ENCODE peak calls at places on chromosomes 7 and 10, in six cellular contexts. One of them, this sample, is unnamed.

GRCh38 chr7:116211913-116212596 is 1.7 kb downstream of the TES start:
- DNase-seq in stimulated activated CD8-positive, alpha-beta memory T cell treated with anti-CD3 and anti-CD28 coated beads, Interleukin-12 subunit alpha, Interleukin-12 subunit beta, amount 100 ng/mL, for 4 hours: no peak
- DNase-seq in posterior vena cava: no peak
- DNase-seq in activated CD4-positive, alpha-beta T cell treated with anti-CD3 and anti-CD28 coated beads, Interleukin-2, amount 50 U/mL, for 1 hour: no peak
- DNase-seq in NCI-H1092: no peak
- DNase-seq in WERI-Rb-1: no peak
- DNase-seq in this sample: no peak

GRCh38 chr7:96045181-96045580 is 272.8 kb downstream of the DYNC1I1 start:
- DNase-seq in stimulated activated CD8-positive, alpha-beta memory T cell treated with anti-CD3 and anti-CD28 coated beads, Interleukin-12 subunit alpha, Interleukin-12 subunit beta, amount 100 ng/mL, for 4 hours: no peak
- DNase-seq in posterior vena cava: no peak
- DNase-seq in activated CD4-positive, alpha-beta T cell treated with anti-CD3 and anti-CD28 coated beads, Interleukin-2, amount 50 U/mL, for 1 hour: no peak
- DNase-seq in NCI-H1092: no peak
- DNase-seq in WERI-Rb-1: no peak
- DNase-seq in this sample: no peak

GRCh38 chr7:104976966-104977636 is 36.9 kb upstream of the KMT2E start:
- DNase-seq in stimulated activated CD8-positive, alpha-beta memory T cell treated with anti-CD3 and anti-CD28 coated beads, Interleukin-12 subunit alpha, Interleukin-12 subunit beta, amount 100 ng/mL, for 4 hours: no peak
- DNase-seq in posterior vena cava: no peak
- DNase-seq in activated CD4-positive, alpha-beta T cell treated with anti-CD3 and anti-CD28 coated beads, Interleukin-2, amount 50 U/mL, for 1 hour: no peak
- DNase-seq in NCI-H1092: no peak
- DNase-seq in WERI-Rb-1: no peak
- DNase-seq in this sample: no peak

GRCh38 chr10:60942604-60943269 is 1.2 kb downstream of the RHOBTB1 start:
- DNase-seq in stimulated activated CD8-positive, alpha-beta memory T cell treated with anti-CD3 and anti-CD28 coated beads, Interleukin-12 subunit alpha, Interleukin-12 subunit beta, amount 100 ng/mL, for 4 hours: no peak
- DNase-seq in posterior vena cava: no peak
- DNase-seq in activated CD4-positive, alpha-beta T cell treated with anti-CD3 and anti-CD28 coated beads, Interleukin-2, amount 50 U/mL, for 1 hour: peak; percentile 3
- DNase-seq in NCI-H1092: no peak
- DNase-seq in WERI-Rb-1: peak; percentile 9
- DNase-seq in this sample: peak; percentile 61

GRCh38 chr7:29980151-29980550 is 9.4 kb downstream of the SCRN1 start:
- DNase-seq in stimulated activated CD8-positive, alpha-beta memory T cell treated with anti-CD3 and anti-CD28 coated beads, Interleukin-12 subunit alpha, Interleukin-12 subunit beta, amount 100 ng/mL, for 4 hours: no peak
- DNase-seq in posterior vena cava: no peak
- DNase-seq in activated CD4-positive, alpha-beta T cell treated with anti-CD3 and anti-CD28 coated beads, Interleukin-2, amount 50 U/mL, for 1 hour: no peak
- DNase-seq in NCI-H1092: no peak
- DNase-seq in WERI-Rb-1: no peak
- DNase-seq in this sample: no peak

GRCh38 chr10:112335866-112336265 is 38.0 kb upstream of the ACSL5 start:
- DNase-seq in stimulated activated CD8-positive, alpha-beta memory T cell treated with anti-CD3 and anti-CD28 coated beads, Interleukin-12 subunit alpha, Interleukin-12 subunit beta, amount 100 ng/mL, for 4 hours: no peak
- DNase-seq in posterior vena cava: no peak
- DNase-seq in activated CD4-positive, alpha-beta T cell treated with anti-CD3 and anti-CD28 coated beads, Interleukin-2, amount 50 U/mL, for 1 hour: no peak
- DNase-seq in NCI-H1092: no peak
- DNase-seq in WERI-Rb-1: no peak
- DNase-seq in this sample: no peak

GRCh38 chr7:11831727-11832495 is at the start of gene THSD7A:
- DNase-seq in stimulated activated CD8-positive, alpha-beta memory T cell treated with anti-CD3 and anti-CD28 coated beads, Interleukin-12 subunit alpha, Interleukin-12 subunit beta, amount 100 ng/mL, for 4 hours: no peak
- DNase-seq in posterior vena cava: peak; percentile 78
- DNase-seq in activated CD4-positive, alpha-beta T cell treated with anti-CD3 and anti-CD28 coated beads, Interleukin-2, amount 50 U/mL, for 1 hour: no peak
- DNase-seq in NCI-H1092: peak; percentile 77
- DNase-seq in WERI-Rb-1: peak; percentile 65
- DNase-seq in this sample: peak; percentile 30

GRCh38 chr7:51141451-51141971 is 175.1 kb downstream of the COBL start:
- DNase-seq in stimulated activated CD8-positive, alpha-beta memory T cell treated with anti-CD3 and anti-CD28 coated beads, Interleukin-12 subunit alpha, Interleukin-12 subunit beta, amount 100 ng/mL, for 4 hours: no peak
- DNase-seq in posterior vena cava: no peak
- DNase-seq in activated CD4-positive, alpha-beta T cell treated with anti-CD3 and anti-CD28 coated beads, Interleukin-2, amount 50 U/mL, for 1 hour: no peak
- DNase-seq in NCI-H1092: peak; percentile 10
- DNase-seq in WERI-Rb-1: no peak
- DNase-seq in this sample: no peak

GRCh38 chr7:79979437-79979836 is 155.2 kb upstream of the GNAI1 start:
- DNase-seq in stimulated activated CD8-positive, alpha-beta memory T cell treated with anti-CD3 and anti-CD28 coated beads, Interleukin-12 subunit alpha, Interleukin-12 subunit beta, amount 100 ng/mL, for 4 hours: no peak
- DNase-seq in posterior vena cava: no peak
- DNase-seq in activated CD4-positive, alpha-beta T cell treated with anti-CD3 and anti-CD28 coated beads, Interleukin-2, amount 50 U/mL, for 1 hour: no peak
- DNase-seq in NCI-H1092: no peak
- DNase-seq in WERI-Rb-1: no peak
- DNase-seq in this sample: no peak